ENCODE peak calls at places on chromosomes 4 and X, in four cellular contexts. A is colonic mucosa, P is cardiac muscle cell, H is body of pancreas. N is an unnamed sample. For H3K4me1, the result is how much of the 10 kb centered on the place peaks cover.

GRCh38 chr4:101104264-101105052 is 242.9 kb downstream of the PPP3CA start:
- DNase-seq in A (no peak), P (no peak), H (no peak), N (no peak)

GRCh38 chr4:39319678-39320077 is 46.5 kb downstream of the RFC1 start:
- DNase-seq in A (no peak), P (no peak), H (no peak), N (peak)

GRCh38 chrX:9520211-9520590 is 55.3 kb downstream of the TBL1X start:
- DNase-seq in A (no peak), P (no peak), H (no peak), N (no peak)

GRCh38 chrX:116781926-116782325 is 319.1 kb upstream of the CT83 start:
- DNase-seq in A (no peak), P (no peak), H (peak), N (no peak)

GRCh38 chr4:83240379-83240875 is 44.2 kb downstream of the COQ2 start:
- DNase-seq in A (no peak), P (no peak), H (peak), N (no peak)

GRCh38 chr4:39062094-39062493 is at the start of gene KLHL5:
- DNase-seq in A (no peak), P (peak), H (no peak), N (no peak)

GRCh38 chrX:126552313-126553022 is at the start of gene DCAF12L1:
- DNase-seq in A (no peak), P (peak), H (no peak), N (no peak)

GRCh38 chrX:107324493-107325310 is 118.3 kb downstream of the DNAAF6 start:
- DNase-seq in A (peak), P (peak), H (peak), N (no peak)

GRCh38 chrX:120463241-120463640 is 5.9 kb downstream of the LAMP2 start:
- DNase-seq in A (no peak), P (peak), H (peak), N (no peak)

GRCh38 chrX:155966876-155967275 is 30.6 kb upstream of the IL9R start:
- DNase-seq in A (no peak), P (peak), H (no peak), N (peak)

GRCh38 chr4:82618321-82618720 is 56.5 kb upstream of the TMEM150C start:
- DNase-seq in A (no peak), P (peak), H (no peak), N (no peak)

GRCh38 chrX:37905436-37906147 is 58.2 kb upstream of the DYNLT3 start:
- DNase-seq in A (no peak), P (peak), H (no peak), N (no peak)

GRCh38 chr4:52712991-52713275 is 38.3 kb downstream of the ERVMER34-1 start:
- DNase-seq in A (no peak), P (no peak), H (no peak), N (no peak)

GRCh38 chr4:88078592-88078991 is 71.2 kb downstream of the PKD2 start:
- DNase-seq in A (no peak), P (no peak), H (no peak), N (no peak)

GRCh38 chrX:46381630-46382029 is 163.6 kb downstream of the ZNF674 start:
- DNase-seq in A (no peak), P (peak), H (peak), N (no peak)
- TF ChIP-seq CTCF in A (no peak), P (peak), H (peak), N (peak)

GRCh38 chr4:1019726-1020470 is 8.5 kb downstream of the FGFRL1 start:
- DNase-seq in A (no peak), P (no peak), H (no peak), N (no peak)
- H3K4me1 ChIP-seq in A (under half), P (under half), H (under half), N (under half)

GRCh38 chr4:78624048-78624447 is 72.5 kb downstream of the ANXA3 start:
- DNase-seq in A (no peak), P (no peak), H (no peak), N (no peak)

GRCh38 chr4:78627966-78628678 is 76.6 kb downstream of the ANXA3 start:
- DNase-seq in A (no peak), P (no peak), H (no peak), N (no peak)

GRCh38 chr4:78629991-78630541 is 78.5 kb downstream of the ANXA3 start:
- DNase-seq in A (peak), P (no peak), H (peak), N (no peak)

GRCh38 chr4:78625073-78625472 is 73.5 kb downstream of the ANXA3 start:
- DNase-seq in A (no peak), P (no peak), H (no peak), N (no peak)

DNA sequence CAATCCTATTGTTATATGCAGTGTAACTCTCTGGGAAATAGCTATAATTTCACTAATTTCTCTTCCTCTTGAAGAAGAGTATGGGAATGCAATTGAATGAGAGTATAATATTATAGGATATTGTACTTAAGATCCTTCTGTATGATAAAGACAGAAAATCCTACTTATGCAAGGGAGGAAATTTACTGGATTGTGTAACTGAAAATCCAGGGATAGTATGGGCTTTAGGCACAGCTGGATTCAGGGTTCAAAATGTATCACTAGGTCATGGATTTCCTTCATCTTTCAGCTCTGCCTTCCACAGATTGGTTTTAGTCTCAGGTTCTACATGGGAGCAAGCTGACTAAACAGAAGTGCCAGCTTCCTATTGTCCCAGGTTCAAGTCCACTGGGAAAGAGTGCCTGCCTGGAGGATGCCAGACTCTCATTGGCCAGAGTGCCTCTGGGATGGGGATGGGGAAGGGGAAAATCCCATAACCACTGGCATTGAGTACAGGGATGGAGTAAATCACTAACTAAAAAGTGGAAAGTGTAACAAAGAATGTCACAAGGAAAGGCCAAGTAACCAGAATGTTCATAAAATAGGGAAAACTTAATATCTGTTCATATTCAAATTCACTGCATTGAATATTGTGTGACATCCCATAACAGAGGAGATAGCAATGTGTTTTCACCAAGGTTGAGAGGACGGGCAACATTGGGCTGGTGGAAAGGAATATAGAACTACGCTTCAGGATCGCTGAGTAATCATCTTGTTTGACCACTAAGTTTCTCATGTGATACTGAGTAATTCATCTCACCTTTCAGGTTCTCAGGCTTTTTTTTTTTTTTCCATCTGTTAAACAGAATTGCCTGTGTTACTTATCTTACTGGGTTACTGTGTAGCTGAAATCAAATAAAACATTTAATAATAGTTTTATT is 75.7 kb downstream of the ANXA3 start:
- DNase-seq in A (no peak), P (no peak), H (no peak), N (no peak)
- H3K27ac ChIP-seq in A (no peak), P (no peak), H (peak), N (peak)

GRCh38 chr4:7845493-7846124 is 94.1 kb downstream of the AFAP1 start:
- DNase-seq in A (no peak), P (no peak), H (no peak), N (no peak)
- TF ChIP-seq CTCF in A (no peak), P (peak), H (no peak), N (no peak)